ENCODE peak calls at places on chromosomes 1 and 21, in seven cellular contexts. N is SK-N-SH, F is K562, U is H1, A is GM12878, L is HCT116, X is HepG2. V is an unnamed sample.

GRCh38 chr1:222331765-222332164 is 216.1 kb downstream of the HHIPL2 start:
- DNase-seq in A (no peak), F (no peak), L (no peak), X (no peak), U (no peak), N (no peak), V (no peak)

GRCh38 chr1:36889478-36889845 is 144.9 kb downstream of the GRIK3 start:
- DNase-seq in F (no peak), X (no peak), U (peak), L (no peak), N (no peak), A (no peak), V (no peak)

GRCh38 chr1:228464487-228464983 is 22.6 kb upstream of the RNF187 start:
- DNase-seq in N (peak), A (no peak), F (no peak), U (peak), X (no peak), L (no peak), V (no peak)

GRCh38 chr1:63326106-63326472 is 3.7 kb downstream of the FOXD3 start:
- DNase-seq in X (no peak), F (no peak), A (no peak), U (peak), L (no peak), N (peak), V (no peak)

GRCh38 chr1:40776236-40777072 is 7.1 kb upstream of the KCNQ4 start:
- DNase-seq in U (no peak), A (no peak), F (no peak), L (no peak), X (no peak), N (no peak), V (no peak)

GRCh38 chr1:33365560-33365997 is 44.7 kb upstream of the A3GALT2 start:
- DNase-seq in A (no peak), U (no peak), N (no peak), F (no peak), X (no peak), L (no peak), V (no peak)

GRCh38 chr1:182159443-182159842 is 97.9 kb upstream of the ZNF648 start:
- DNase-seq in L (no peak), X (no peak), A (no peak), F (no peak), U (no peak), N (no peak), V (no peak)

GRCh38 chr1:32040711-32041110 is 27.0 kb downstream of the KHDRBS1 start:
- DNase-seq in U (no peak), X (no peak), N (no peak), A (no peak), L (no peak), F (no peak), V (no peak)

GRCh38 chr1:247111259-247111635 is 7.1 kb upstream of the ZNF669 start:
- DNase-seq in F (peak), A (no peak), U (peak), X (no peak), L (no peak), N (peak), V (peak)

GRCh38 chr1:67749263-67749843 is 64.4 kb downstream of the GADD45A start:
- DNase-seq in X (no peak), F (no peak), L (no peak), N (no peak), U (peak), A (no peak), V (peak)

GRCh38 chr1:229139320-229139719 is 131.6 kb upstream of the RAB4A start:
- DNase-seq in L (no peak), X (no peak), N (no peak), F (no peak), U (no peak), A (no peak), V (no peak)

GRCh38 chr1:6770727-6771567 is 14.3 kb upstream of the CAMTA1 start:
- DNase-seq in F (no peak), N (peak), L (no peak), U (peak), X (peak), A (no peak), V (no peak)

DNA sequence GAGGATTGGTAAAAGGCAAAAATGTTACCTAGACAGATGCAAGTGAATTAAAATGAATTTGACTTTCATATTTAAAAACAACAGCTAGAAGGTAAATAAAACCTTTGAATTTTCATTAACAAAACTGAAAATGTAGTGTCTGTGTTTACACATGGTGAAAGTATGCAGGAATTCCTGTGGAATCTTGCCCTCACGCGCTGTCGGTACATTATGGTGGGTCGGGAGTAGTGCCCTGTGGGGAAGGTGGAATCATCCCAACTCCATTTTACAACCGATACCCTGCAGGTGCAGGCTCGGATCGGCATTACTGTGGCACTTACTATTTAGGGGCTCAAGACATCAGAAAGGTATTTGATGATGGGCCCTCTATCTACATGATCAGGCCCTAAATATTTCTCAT is 197.2 kb upstream of the MAP1LC3C start:
- DNase-seq in N (no peak), L (no peak), F (no peak), U (no peak), A (no peak), X (no peak), V (no peak)
- TF ChIP-seq JUND in N (no peak), L (no peak), F (no peak), U (no peak), A (no peak), X (no peak), V (no peak)

GRCh38 chr1:56510642-56511021 is 68.7 kb downstream of the PLPP3 start:
- DNase-seq in N (no peak), U (no peak), X (no peak), A (no peak), F (peak), L (no peak), V (no peak)

GRCh38 chr1:56506951-56507437 is 72.4 kb downstream of the PLPP3 start:
- DNase-seq in U (no peak), X (peak), N (no peak), L (no peak), A (no peak), F (no peak), V (no peak)

GRCh38 chr1:56509713-56510641 is 69.4 kb downstream of the PLPP3 start:
- DNase-seq in X (peak), N (no peak), U (no peak), F (peak), L (no peak), A (no peak), V (no peak)

GRCh38 chr1:56507925-56508522 is 71.3 kb downstream of the PLPP3 start:
- DNase-seq in A (no peak), N (no peak), L (no peak), F (no peak), X (no peak), U (no peak), V (no peak)

GRCh38 chr1:56508523-56508983 is 70.8 kb downstream of the PLPP3 start:
- DNase-seq in X (peak), L (no peak), A (no peak), F (no peak), N (no peak), U (no peak), V (no peak)
- TF ChIP-seq JUND in X (peak), L (no peak), A (no peak), F (no peak), N (no peak), U (no peak), V (no peak)

GRCh38 chr21:43799301-43799840 is 10.0 kb downstream of the RRP1 start:
- DNase-seq in L (no peak), U (no peak), A (no peak), X (no peak), F (no peak), N (no peak), V (no peak)
- TF ChIP-seq JUND in L (no peak), U (no peak), A (no peak), X (no peak), F (no peak), N (no peak), V (no peak)

DNA sequence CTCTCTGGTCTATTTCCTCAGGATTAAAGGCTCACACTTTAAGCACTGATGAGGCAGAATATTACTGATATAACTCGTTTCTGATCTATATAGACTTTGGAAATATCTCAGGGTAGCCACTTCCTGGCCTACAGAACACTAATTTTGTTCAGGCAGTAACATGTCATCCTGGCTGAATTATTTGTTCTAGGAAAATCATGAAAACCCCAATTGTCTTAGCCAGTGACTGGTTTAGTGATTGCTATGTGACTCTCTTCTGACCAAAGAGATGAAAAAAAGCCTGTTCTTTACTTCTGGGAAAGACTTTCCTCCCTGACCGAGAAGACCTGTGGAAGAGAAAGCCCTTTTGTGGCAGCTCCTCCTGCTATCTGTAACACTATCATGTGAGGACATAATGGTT is 453.7 kb downstream of the SETD4 start:
- DNase-seq in U (no peak), N (no peak), X (no peak), A (no peak), F (no peak), L (no peak), V (no peak)
- TF ChIP-seq JUND in U (no peak), N (no peak), X (no peak), A (no peak), F (no peak), L (no peak), V (no peak)

GRCh38 chr1:24726741-24727140 is 18.5 kb upstream of the CLIC4 start:
- DNase-seq in U (no peak), F (no peak), L (no peak), A (no peak), X (no peak), N (no peak), V (no peak)

GRCh38 chr1:24725209-24725651 is 20.0 kb upstream of the CLIC4 start:
- DNase-seq in L (no peak), U (peak), N (no peak), A (no peak), F (no peak), X (peak), V (no peak)

GRCh38 chr1:24727490-24728214 is 17.6 kb upstream of the CLIC4 start:
- DNase-seq in F (no peak), A (peak), X (no peak), L (no peak), U (no peak), N (no peak), V (no peak)

GRCh38 chr1:24724345-24725208 is 20.7 kb upstream of the CLIC4 start:
- DNase-seq in L (peak), X (peak), A (no peak), N (no peak), F (peak), U (peak), V (peak)

GRCh38 chr1:24728982-24729381 is 16.3 kb upstream of the CLIC4 start:
- DNase-seq in X (no peak), A (no peak), U (no peak), F (no peak), L (no peak), N (no peak), V (no peak)
- TF ChIP-seq JUND in X (no peak), A (no peak), U (no peak), F (no peak), L (no peak), N (no peak), V (no peak)

GRCh38 chr1:14296795-14297194 is 301.7 kb upstream of the KAZN start:
- DNase-seq in U (no peak), N (no peak), L (no peak), A (no peak), F (no peak), X (no peak), V (no peak)
- TF ChIP-seq JUND in U (no peak), N (no peak), L (no peak), A (no peak), F (no peak), X (no peak), V (no peak)

GRCh38 chr1:244173765-244174164 is 122.7 kb downstream of the ZBTB18 start:
- DNase-seq in N (no peak), U (no peak), F (no peak), X (no peak), L (no peak), A (no peak), V (no peak)

GRCh38 chr1:244176201-244176600 is 125.1 kb downstream of the ZBTB18 start:
- DNase-seq in F (no peak), U (no peak), N (no peak), L (no peak), A (no peak), X (no peak), V (no peak)

GRCh38 chr1:244173240-244173639 is 122.2 kb downstream of the ZBTB18 start:
- DNase-seq in N (no peak), X (no peak), A (no peak), L (no peak), F (no peak), U (no peak), V (no peak)

GRCh38 chr1:244174922-244175521 is 123.9 kb downstream of the ZBTB18 start:
- DNase-seq in N (no peak), F (no peak), A (no peak), L (no peak), U (no peak), X (no peak), V (no peak)

GRCh38 chr1:244171241-244171985 is 120.3 kb downstream of the ZBTB18 start:
- DNase-seq in F (no peak), L (no peak), A (no peak), N (no peak), U (no peak), X (no peak), V (no peak)
- TF ChIP-seq JUND in F (no peak), L (no peak), A (no peak), N (no peak), U (no peak), X (no peak), V (no peak)

GRCh38 chr1:19255288-19255687 is 3.7 kb downstream of the MRTO4 start:
- DNase-seq in N (no peak), A (no peak), U (no peak), X (no peak), L (no peak), F (no peak), V (no peak)

GRCh38 chr1:19257178-19257914 is 5.7 kb downstream of the MRTO4 start:
- DNase-seq in X (no peak), N (no peak), A (no peak), L (no peak), U (no peak), F (no peak), V (no peak)

GRCh38 chr1:19251305-19252196 is at the start of the genes EMC1 and MRTO4:
- DNase-seq in U (peak), L (peak), F (peak), N (peak), A (peak), X (peak), V (peak)

GRCh38 chr1:19250629-19251304 is 557 bp downstream of the EMC1 start:
- DNase-seq in L (no peak), X (peak), A (no peak), N (no peak), U (no peak), F (peak), V (no peak)

GRCh38 chr1:19254416-19254815 is 2.8 kb downstream of the MRTO4 start:
- DNase-seq in X (no peak), L (no peak), A (no peak), N (no peak), U (no peak), F (no peak), V (no peak)
- TF ChIP-seq JUND in X (no peak), L (no peak), A (no peak), N (no peak), U (no peak), F (no peak), V (no peak)